ENCODE peak calls at places on chromosomes 13 and 19, in five cellular contexts. C is GM23248; Z is fibroblast of lung; J is ascending aorta; U is naive thymus-derived CD4-positive, alpha-beta T cell. R is an unnamed sample. For H3K9me3, the result is how much of the 10 kb centered on the place peaks cover.

GRCh38 chr13:111074826-111075225 is 40.3 kb upstream of the ARHGEF7 start:
- DNase-seq in C (no peak), Z (no peak), J (no peak), U (no peak), R (no peak)

GRCh38 chr13:98098511-98098910 is 44.4 kb upstream of the FARP1 start:
- DNase-seq in C (peak), Z (peak), J (no peak), U (no peak), R (no peak)

GRCh38 chr19:39676004-39676403 is 20.3 kb downstream of the LGALS16 start:
- DNase-seq in C (no peak), Z (no peak), J (no peak), U (no peak), R (no peak)

GRCh38 chr13:78428646-78429045 is 174.7 kb downstream of the POU4F1 start:
- DNase-seq in C (no peak), Z (no peak), J (no peak), U (no peak), R (no peak)

GRCh38 chr13:83449666-83450395 is 432.4 kb downstream of the SLITRK1 start:
- DNase-seq in C (peak), Z (peak), J (no peak), U (no peak), R (no peak)

GRCh38 chr13:35771898-35772297 is 295.4 kb upstream of the MAB21L1 start:
- DNase-seq in C (peak), Z (peak), J (no peak), U (no peak), R (no peak)

GRCh38 chr19:18633321-18633720 is 3.5 kb upstream of the KLHL26 start:
- DNase-seq in C (no peak), Z (no peak), J (no peak), U (no peak), R (no peak)

GRCh38 chr13:109275390-109275789 is 511.0 kb downstream of the IRS2 start:
- DNase-seq in C (no peak), Z (no peak), J (no peak), U (no peak), R (no peak)

GRCh38 chr19:54481326-54481930 is 8.3 kb upstream of the CDC42EP5 start:
- DNase-seq in C (peak), Z (peak), J (no peak), U (peak), R (no peak)

GRCh38 chr13:33611016-33611805 is 206.7 kb upstream of the RFC3 start:
- DNase-seq in C (no peak), Z (peak), J (peak), U (no peak), R (peak)

GRCh38 chr19:39212377-39212742 is 8.3 kb upstream of the SYCN start:
- DNase-seq in C (peak), Z (peak), J (no peak), U (no peak), R (no peak)

GRCh38 chr19:9011875-9012274 is 1.7 kb upstream of the MUC16 start:
- DNase-seq in C (no peak), Z (no peak), J (no peak), U (no peak), R (no peak)

GRCh38 chr19:9009431-9009830 is 778 bp downstream of the MUC16 start:
- DNase-seq in C (no peak), Z (no peak), J (no peak), U (no peak), R (no peak)

GRCh38 chr19:9008667-9009066 is 1.5 kb downstream of the MUC16 start:
- DNase-seq in C (no peak), Z (no peak), J (no peak), U (no peak), R (no peak)

GRCh38 chr19:9010693-9011092 is 484 bp upstream of the MUC16 start:
- DNase-seq in C (no peak), Z (no peak), J (no peak), U (no peak), R (no peak)

DNA sequence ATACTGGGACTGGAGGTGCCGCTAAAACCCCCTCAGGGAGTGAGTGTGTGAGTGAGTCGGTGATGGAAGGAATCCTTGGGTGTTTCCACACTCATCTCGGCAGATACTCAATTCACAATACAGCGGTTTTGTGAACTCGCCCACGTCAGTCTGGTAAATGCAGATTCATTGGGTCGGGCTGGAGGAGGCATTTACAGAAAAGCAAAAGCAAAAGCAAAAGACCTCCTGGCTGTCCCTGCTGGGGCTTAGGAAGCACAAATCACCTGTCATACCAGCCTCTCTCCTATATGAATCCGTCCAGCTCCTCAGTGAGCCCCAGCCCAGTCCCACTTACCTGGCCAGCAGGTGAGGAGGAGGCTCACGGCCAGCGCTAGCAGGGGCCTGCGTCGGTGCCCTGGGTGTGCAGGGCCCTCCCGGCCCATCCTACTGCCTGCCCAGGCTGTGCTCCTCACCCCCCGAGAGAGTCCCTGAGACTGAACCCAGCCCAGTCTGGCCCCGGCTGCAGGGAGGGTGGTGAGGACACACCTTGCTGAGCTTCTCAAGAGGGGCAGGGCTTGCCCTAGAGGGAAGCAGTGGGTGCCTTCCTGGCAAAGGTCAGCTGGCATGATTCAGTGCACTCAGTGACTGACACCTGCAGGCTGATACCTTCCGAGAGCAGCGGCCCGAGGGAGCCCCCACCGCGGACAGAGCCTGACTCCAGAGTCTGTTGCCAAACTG is at the start of gene MUC16:
- DNase-seq in C (no peak), Z (no peak), J (no peak), U (no peak), R (no peak)
- H3K9me3 ChIP-seq in C (under half), Z (under half), J (under half), U (under half), R (under half)

GRCh38 chr13:67877031-67877430 is 646.9 kb upstream of the PCDH9 start:
- DNase-seq in C (no peak), Z (no peak), J (no peak), U (no peak), R (no peak)

GRCh38 chr13:67880916-67881315 is 650.8 kb upstream of the PCDH9 start:
- DNase-seq in C (no peak), Z (no peak), J (no peak), U (no peak), R (no peak)

GRCh38 chr13:67878376-67878775 is 648.2 kb upstream of the PCDH9 start:
- DNase-seq in C (no peak), Z (no peak), J (no peak), U (no peak), R (no peak)
- H3K9me3 ChIP-seq in C (under half), Z (under half), J (under half), U (under half), R (under half)

GRCh38 chr19:57026476-57026875 is 93.3 kb upstream of the USP29 start:
- DNase-seq in C (no peak), Z (no peak), J (no peak), U (no peak), R (no peak)
- H3K9me3 ChIP-seq in C (under half), Z (under half), J (under half), U (under half), R (under half)

DNA sequence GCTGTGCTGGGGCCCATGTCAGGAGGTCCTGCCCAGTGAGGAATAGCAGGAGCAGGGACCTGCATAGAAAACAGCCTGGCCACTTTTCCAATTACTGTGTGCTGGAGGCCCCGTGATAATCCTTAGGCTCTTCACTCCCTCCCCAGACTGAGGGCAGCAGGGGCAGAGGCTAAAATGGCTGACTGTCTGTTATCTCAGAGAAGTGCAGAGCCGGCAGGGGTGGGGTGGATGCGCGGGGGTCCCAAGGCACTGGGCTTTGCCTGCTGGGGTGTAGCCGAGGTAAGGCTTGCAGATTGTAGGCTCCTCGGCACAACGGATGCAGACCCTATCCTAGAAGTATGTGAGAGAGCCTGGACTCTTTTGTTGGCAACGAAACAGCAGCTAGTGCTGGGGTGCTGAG is 1064.1 kb downstream of the OLFM4 start:
- DNase-seq in C (no peak), Z (no peak), J (peak), U (no peak), R (no peak)
- H3K9me3 ChIP-seq in C (under half), Z (under half), J (under half), U (under half), R (under half)

GRCh38 chr19:56619131-56619530 is 23.8 kb upstream of the SMIM17 start:
- DNase-seq in C (no peak), Z (no peak), J (no peak), U (no peak), R (no peak)
- H3K9me3 ChIP-seq in C (under half), Z (under half), J (half or more), U (under half), R (under half)

DNA sequence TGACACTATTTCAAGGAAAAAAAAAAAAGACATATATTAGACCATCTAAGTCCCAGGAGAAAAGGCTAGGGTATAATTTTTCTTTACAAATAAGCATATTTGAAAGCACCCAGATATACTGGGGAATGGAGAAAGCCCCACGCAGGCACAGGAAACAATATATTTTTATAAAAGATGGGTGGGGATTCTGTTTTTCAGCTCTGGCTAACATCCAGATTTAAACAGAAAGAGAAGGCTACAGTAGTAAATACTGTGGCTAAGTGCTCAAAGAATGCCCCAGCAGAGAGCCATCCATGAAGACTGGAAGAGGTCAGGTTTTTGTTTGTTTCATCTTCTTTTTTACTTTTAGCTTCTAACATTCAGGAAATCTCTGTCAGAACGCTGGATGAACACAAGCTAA is 16.0 kb downstream of the ZNF44 start:
- DNase-seq in C (no peak), Z (no peak), J (no peak), U (no peak), R (no peak)
- H3K9me3 ChIP-seq in C (under half), Z (under half), J (half or more), U (under half), R (under half)

GRCh38 chr19:44032001-44032610 is 6.9 kb downstream of the ZNF222 start:
- DNase-seq in C (no peak), Z (peak), J (no peak), U (no peak), R (no peak)
- H3K9me3 ChIP-seq in C (under half), Z (under half), J (half or more), U (under half), R (half or more)

GRCh38 chr19:10084803-10085202 is 1.3 kb upstream of the SHFL start:
- DNase-seq in C (no peak), Z (no peak), J (no peak), U (no peak), R (no peak)
- H3K9me3 ChIP-seq in C (under half), Z (under half), J (under half), U (under half), R (under half)